ENCODE peak calls at places on chromosomes 13 and 19, in seven cellular contexts. C is SK-N-SH, K is IMR-90, D is WTC11, L is A549, A is GM12878, J is H1. E is an unnamed sample.

GRCh38 chr13:27174766-27175455 is 3.3 kb upstream of the USP12 start:
- DNase-seq in L (no peak), C (no peak), A (no peak), D (no peak), K (peak), J (no peak), E (no peak)

GRCh38 chr13:99894835-99895427 is 76.6 kb downstream of the ZIC5 start:
- DNase-seq in J (no peak), A (no peak), D (peak), K (no peak), C (peak), L (no peak), E (no peak)

GRCh38 chr13:112325142-112325808 is 50.9 kb upstream of the SPACA7 start:
- DNase-seq in J (no peak), L (no peak), C (no peak), A (no peak), D (no peak), K (no peak), E (no peak)

GRCh38 chr13:76723551-76724232 is 162.5 kb downstream of the KCTD12 start:
- DNase-seq in A (no peak), J (peak), L (no peak), C (no peak), D (peak), K (peak), E (no peak)

GRCh38 chr13:89458456-89458855 is 1787.3 kb downstream of the SLITRK5 start:
- DNase-seq in C (no peak), D (no peak), A (no peak), L (no peak), J (no peak), K (no peak), E (no peak)

GRCh38 chr13:102928971-102929370 is 83.1 kb downstream of the ERCC5 start:
- DNase-seq in J (no peak), K (no peak), C (no peak), L (no peak), D (no peak), A (no peak), E (no peak)

GRCh38 chr19:38316477-38317067 is 825 bp upstream of the YIF1B start:
- DNase-seq in D (no peak), A (no peak), J (no peak), L (no peak), K (no peak), C (no peak), E (no peak)

GRCh38 chr19:58569943-58570670 is 3.0 kb downstream of the MZF1 start:
- DNase-seq in L (no peak), J (no peak), K (no peak), A (no peak), D (peak), C (no peak), E (no peak)

GRCh38 chr13:38350114-38350617 is 515 bp downstream of the UFM1 start:
- DNase-seq in J (peak), L (peak), D (peak), K (peak), A (no peak), C (peak), E (peak)

GRCh38 chr13:30268673-30269072 is 38.7 kb downstream of the KATNAL1 start:
- DNase-seq in J (no peak), D (no peak), C (no peak), K (peak), L (no peak), A (no peak), E (no peak)

DNA sequence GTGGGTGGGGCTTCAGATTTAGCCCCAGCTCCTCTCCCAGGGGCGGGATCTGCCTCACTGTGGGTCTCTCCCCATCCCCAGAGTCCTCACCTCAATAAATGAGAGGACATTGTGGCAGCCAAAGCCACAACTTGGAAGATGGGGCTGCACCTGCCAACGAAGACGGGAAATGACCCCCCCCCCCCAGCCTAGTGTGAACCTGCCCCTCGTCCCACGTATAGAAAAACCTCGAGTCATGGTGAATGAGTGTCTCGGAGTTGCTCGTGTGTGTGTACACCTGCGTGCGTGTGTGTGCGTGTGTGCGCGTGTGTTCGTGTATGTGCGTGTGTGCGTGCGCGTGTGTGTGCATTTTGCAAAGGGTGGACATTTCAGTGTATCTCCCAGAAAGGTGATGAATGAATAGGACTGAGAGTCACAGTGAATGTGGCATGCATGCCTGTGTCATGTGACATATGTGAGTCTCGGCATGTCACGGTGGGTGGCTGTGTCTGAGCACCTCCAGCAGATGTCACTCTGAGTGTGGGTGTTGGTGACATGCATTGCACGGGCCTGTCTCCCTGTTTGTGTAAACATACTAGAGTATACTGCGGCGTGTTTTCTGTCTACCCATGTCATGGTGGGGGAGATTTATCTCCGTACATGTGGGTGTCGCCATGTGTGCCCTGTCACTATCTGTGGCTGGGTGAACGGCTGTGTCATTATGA is 1.5 kb upstream of the TRAPPC5 start:
- DNase-seq in D (no peak), A (no peak), K (no peak), J (no peak), L (peak), C (peak), E (peak)
- TF ChIP-seq USF2 in D (no peak), A (peak), K (no peak), J (no peak), L (no peak), C (no peak), E (no peak)

GRCh38 chr19:18541258-18541991 is 1.9 kb downstream of the FKBP8 start:
- DNase-seq in C (no peak), J (no peak), L (no peak), A (no peak), K (no peak), D (no peak), E (no peak)
- TF ChIP-seq USF2 in C (no peak), J (no peak), L (no peak), A (no peak), K (no peak), D (no peak), E (no peak)

GRCh38 chr13:34174671-34175145 is 356.8 kb downstream of the RFC3 start:
- DNase-seq in K (peak), J (no peak), D (no peak), C (no peak), L (peak), A (no peak), E (no peak)

GRCh38 chr13:34176636-34177035 is 358.7 kb downstream of the RFC3 start:
- DNase-seq in L (no peak), C (no peak), K (no peak), A (no peak), D (no peak), J (no peak), E (no peak)

DNA sequence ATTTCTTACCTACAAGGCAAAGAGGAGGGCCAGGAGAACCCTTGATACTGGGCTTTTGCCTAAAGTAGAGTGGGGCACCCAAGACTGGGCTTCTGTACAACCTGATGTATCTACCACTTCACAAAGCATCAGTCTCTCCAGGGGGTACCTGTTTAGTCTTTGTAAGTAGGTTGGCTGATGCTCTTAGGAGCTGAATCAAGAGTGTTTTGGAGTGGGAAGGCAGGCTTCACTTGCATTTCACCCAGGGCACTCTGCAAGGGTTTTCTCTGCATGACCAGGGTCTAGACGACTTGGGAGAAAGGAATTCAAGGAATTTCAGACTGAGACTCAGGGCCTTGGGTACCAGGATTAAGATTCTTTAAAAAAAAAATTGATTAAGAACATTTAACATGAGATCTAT is 361.5 kb downstream of the RFC3 start:
- DNase-seq in J (no peak), D (no peak), A (no peak), L (no peak), K (peak), C (no peak), E (no peak)
- TF ChIP-seq USF2 in J (no peak), D (no peak), A (no peak), L (no peak), K (no peak), C (no peak), E (no peak)

GRCh38 chr13:59409651-59410200 is 754.0 kb downstream of the DIAPH3 start:
- DNase-seq in C (no peak), K (no peak), A (no peak), D (peak), J (peak), L (no peak), E (no peak)

GRCh38 chr13:59408738-59409137 is 755.0 kb downstream of the DIAPH3 start:
- DNase-seq in C (no peak), A (no peak), D (no peak), K (no peak), L (no peak), J (no peak), E (no peak)

GRCh38 chr13:59413121-59413520 is 750.6 kb downstream of the DIAPH3 start:
- DNase-seq in J (no peak), L (no peak), D (no peak), K (no peak), C (no peak), A (peak), E (no peak)

GRCh38 chr13:59409211-59409610 is 754.5 kb downstream of the DIAPH3 start:
- DNase-seq in L (no peak), C (no peak), K (peak), D (peak), A (no peak), J (peak), E (no peak)
- TF ChIP-seq USF2 in L (no peak), C (no peak), K (no peak), D (no peak), A (no peak), J (no peak), E (no peak)

GRCh38 chr19:3712663-3713531 is 4.7 kb downstream of the TJP3 start:
- DNase-seq in C (no peak), D (no peak), L (peak), J (no peak), A (no peak), K (no peak), E (no peak)
- TF ChIP-seq USF2 in C (no peak), D (no peak), L (no peak), J (no peak), A (no peak), K (no peak), E (no peak)

DNA sequence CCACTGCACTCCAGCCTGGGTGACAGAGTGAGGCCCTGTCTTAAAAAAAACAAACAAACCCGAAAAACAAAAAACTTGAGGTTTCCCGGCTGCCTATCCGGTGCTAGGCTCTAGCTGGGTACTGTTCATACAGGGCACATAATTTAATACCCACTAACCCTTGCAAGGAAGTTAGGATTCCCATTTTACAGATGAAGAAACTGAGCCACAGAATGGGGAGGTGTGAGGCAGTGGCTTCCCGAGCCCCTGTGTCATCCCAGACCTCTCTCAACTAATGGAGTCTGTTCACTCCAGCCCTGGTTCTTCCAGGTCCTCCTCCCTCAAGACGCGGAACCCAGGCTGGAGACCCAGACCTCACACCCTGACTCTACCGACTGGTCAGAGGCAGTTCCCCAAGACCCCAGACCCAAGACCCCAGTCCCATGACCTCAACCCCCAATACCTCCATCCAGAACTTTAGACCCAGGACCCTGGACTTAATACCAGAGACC is 576 bp downstream of the APBA3 start:
- DNase-seq in K (peak), C (no peak), J (no peak), L (no peak), D (no peak), A (no peak), E (no peak)
- TF ChIP-seq USF2 in K (no peak), C (no peak), J (no peak), L (no peak), D (no peak), A (no peak), E (no peak)

DNA sequence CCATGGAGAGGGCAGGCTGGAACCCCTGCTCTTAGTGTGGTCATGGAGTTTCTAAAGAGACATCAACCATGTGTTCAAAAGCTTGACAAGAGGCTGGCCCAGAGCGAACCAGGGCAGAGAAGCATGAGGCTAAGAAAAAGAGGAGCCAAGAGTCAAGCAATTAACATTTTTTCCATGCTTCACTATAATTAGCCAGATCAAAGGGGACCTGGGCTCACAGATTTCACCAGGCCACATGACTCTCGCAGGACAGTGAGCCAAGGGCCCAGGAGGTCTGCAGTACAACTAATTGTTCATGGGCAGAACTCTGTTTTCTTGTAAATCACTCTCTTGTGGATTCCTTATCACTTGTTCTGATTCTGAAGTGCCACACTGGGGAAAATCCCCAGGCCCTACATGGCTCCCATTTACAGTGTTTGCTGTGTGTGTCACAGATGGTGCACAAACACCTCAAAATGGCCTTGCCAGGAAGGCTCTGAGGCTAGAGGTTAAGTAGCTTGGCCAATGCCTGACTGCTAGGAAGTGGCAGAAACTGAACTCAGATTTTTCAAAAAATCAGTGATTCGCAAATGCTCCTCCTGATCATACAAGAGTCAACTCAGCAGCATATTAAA is 101.2 kb downstream of the LHFPL6 start:
- DNase-seq in A (no peak), C (no peak), J (no peak), K (no peak), L (no peak), D (no peak), E (no peak)
- TF ChIP-seq USF2 in A (no peak), C (no peak), J (no peak), K (no peak), L (no peak), D (no peak), E (no peak)

E was measured in HepG2.